ENCODE peak calls at places on chromosomes 5 and 9, in ten cellular contexts. B, T, A, W, Z, S, U, C, J and R are unnamed samples.

GRCh38 chr5:10479226-10479721 is 37.6 kb downstream of the ROPN1L start:
- DNase-seq in W (no peak), C (no peak), T (peak), Z (peak), A (no peak), U (no peak), B (peak), S (no peak), J (no peak), R (peak)

GRCh38 chr9:77170991-77171699 is 6.2 kb upstream of the VPS13A start:
- DNase-seq in J (no peak), S (no peak), Z (no peak), A (no peak), C (no peak), B (no peak), T (no peak), U (no peak), W (no peak), R (no peak)

GRCh38 chr5:147466581-147466980 is 43.3 kb downstream of the DPYSL3 start:
- DNase-seq in W (no peak), T (no peak), Z (peak), U (no peak), C (no peak), B (no peak), A (no peak), J (no peak), S (no peak), R (no peak)

GRCh38 chr5:32848681-32849080 is 137.6 kb downstream of the NPR3 start:
- DNase-seq in B (no peak), A (no peak), J (no peak), W (no peak), T (no peak), Z (peak), U (no peak), C (no peak), S (no peak), R (no peak)

GRCh38 chr5:142600611-142601360 is 85.1 kb downstream of the FGF1 start:
- DNase-seq in Z (peak), A (no peak), C (no peak), T (peak), U (no peak), W (peak), S (no peak), B (no peak), J (no peak), R (peak)

GRCh38 chr5:25688156-25688555 is 1043.4 kb upstream of the CDH10 start:
- DNase-seq in Z (no peak), S (no peak), B (no peak), T (no peak), U (no peak), C (no peak), W (no peak), A (peak), J (no peak), R (no peak)

GRCh38 chr9:123434619-123435240 is 78.7 kb downstream of the CRB2 start:
- DNase-seq in A (no peak), U (peak), Z (no peak), S (peak), J (no peak), W (no peak), B (no peak), C (no peak), T (no peak), R (no peak)

GRCh38 chr9:137387034-137387890 is 35.7 kb downstream of the EXD3 start:
- DNase-seq in B (no peak), S (no peak), A (no peak), J (peak), U (no peak), T (no peak), C (no peak), W (no peak), Z (peak), R (no peak)

GRCh38 chr9:95035846-95036245 is 281.7 kb downstream of the FANCC start:
- DNase-seq in T (no peak), Z (no peak), A (no peak), S (no peak), J (no peak), W (no peak), B (no peak), U (no peak), C (no peak), R (peak)

GRCh38 chr9:18438300-18438925 is 35.5 kb upstream of the ADAMTSL1 start:
- DNase-seq in J (no peak), C (peak), Z (peak), B (no peak), U (peak), A (no peak), S (peak), T (peak), W (peak), R (peak)

GRCh38 chr5:53482717-53483638 is 2.5 kb downstream of the FST start:
- DNase-seq in T (peak), W (peak), Z (peak), A (peak), S (peak), C (peak), U (no peak), J (no peak), B (no peak), R (no peak)

GRCh38 chr5:132490484-132491367 is at the start of gene IRF1:
- DNase-seq in C (peak), W (peak), U (peak), S (peak), Z (peak), B (no peak), J (peak), T (peak), A (peak), R (peak)

GRCh38 chr9:136208675-136209074 is 3.7 kb upstream of the LHX3 start:
- DNase-seq in B (no peak), Z (no peak), U (no peak), W (no peak), A (no peak), J (no peak), C (no peak), T (no peak), S (no peak), R (no peak)

GRCh38 chr5:73120222-73121108 is at the start of gene TMEM171:
- DNase-seq in A (no peak), U (no peak), B (no peak), J (no peak), W (no peak), C (peak), S (peak), T (peak), Z (peak), R (peak)

GRCh38 chr5:158514353-158514960 is 585.3 kb downstream of the EBF1 start:
- DNase-seq in A (no peak), C (no peak), U (no peak), W (no peak), B (peak), J (no peak), Z (peak), S (no peak), T (peak), R (no peak)

GRCh38 chr5:181088289-181088688 is 42.7 kb downstream of the OR2V1 start:
- DNase-seq in S (peak), C (no peak), U (no peak), A (peak), B (no peak), W (no peak), J (no peak), Z (no peak), T (peak), R (no peak)

GRCh38 chr5:180787025-180787424 is 15.6 kb downstream of the MGAT1 start:
- DNase-seq in T (no peak), S (peak), A (no peak), B (no peak), Z (peak), C (no peak), J (no peak), W (no peak), U (no peak), R (peak)

GRCh38 chr5:17339841-17340240 is 122.4 kb downstream of the BASP1 start:
- DNase-seq in W (no peak), C (no peak), A (no peak), T (no peak), B (no peak), S (no peak), U (no peak), Z (no peak), J (no peak), R (no peak)

GRCh38 chr5:163634061-163634460 is 128.6 kb downstream of the MAT2B start:
- DNase-seq in J (no peak), W (no peak), B (no peak), U (no peak), Z (no peak), C (no peak), A (no peak), T (no peak), S (no peak), R (no peak)

GRCh38 chr5:167128581-167128980 is 1162.9 kb upstream of the WWC1 start:
- DNase-seq in J (no peak), W (no peak), U (no peak), Z (no peak), B (no peak), A (no peak), T (no peak), C (no peak), S (no peak), R (no peak)

GRCh38 chr9:1869843-1870242 is 145.3 kb upstream of the SMARCA2 start:
- DNase-seq in T (peak), J (no peak), B (no peak), W (no peak), A (peak), U (no peak), C (no peak), S (peak), Z (peak), R (no peak)

GRCh38 chr5:173452506-173452905 is 124.3 kb upstream of the STC2 start:
- DNase-seq in W (no peak), Z (no peak), S (no peak), B (no peak), A (peak), U (no peak), C (no peak), T (no peak), J (no peak), R (no peak)

GRCh38 chr9:86983260-86984255 is 36.3 kb upstream of the GAS1 start:
- DNase-seq in S (no peak), U (no peak), A (no peak), T (peak), W (peak), B (peak), C (peak), Z (peak), J (no peak), R (no peak)

GRCh38 chr5:143581649-143582048 is 178.2 kb upstream of the NR3C1 start:
- DNase-seq in B (no peak), Z (no peak), A (no peak), J (no peak), S (no peak), W (no peak), C (no peak), U (no peak), T (no peak), R (no peak)

GRCh38 chr5:3265936-3266335 is 329.7 kb upstream of the IRX1 start:
- DNase-seq in W (no peak), S (no peak), B (no peak), A (no peak), U (no peak), Z (no peak), C (no peak), J (no peak), T (no peak), R (peak)

GRCh38 chr5:62596096-62596495 is 17.5 kb downstream of the LRRC70 start:
- DNase-seq in C (no peak), B (no peak), W (no peak), Z (no peak), J (no peak), S (no peak), A (no peak), T (peak), U (no peak), R (no peak)

GRCh38 chr9:98708103-98708932 is 417 bp downstream of the GABBR2 start:
- DNase-seq in C (no peak), Z (no peak), U (no peak), J (no peak), B (no peak), W (no peak), A (no peak), T (peak), S (no peak), R (no peak)

GRCh38 chr5:102617857-102618187 is 119.0 kb upstream of the SLCO6A1 start:
- DNase-seq in J (no peak), U (no peak), S (no peak), A (no peak), C (no peak), B (no peak), T (no peak), Z (no peak), W (no peak), R (no peak)

GRCh38 chr5:78795757-78796156 is 147.2 kb upstream of the LHFPL2 start:
- DNase-seq in S (no peak), T (peak), J (no peak), A (no peak), Z (no peak), C (no peak), U (no peak), B (no peak), W (no peak), R (peak)

GRCh38 chr9:127660886-127661285 is 45.9 kb upstream of the CFAP157 start:
- DNase-seq in T (no peak), S (no peak), C (no peak), B (no peak), J (no peak), A (no peak), W (no peak), Z (no peak), U (no peak), R (no peak)

GRCh38 chr5:129904102-129904666 is at the start of gene CHSY3:
- DNase-seq in Z (peak), A (peak), W (peak), T (peak), J (no peak), B (no peak), S (peak), U (peak), C (peak), R (peak)

GRCh38 chr5:136891601-136892000 is 526.3 kb upstream of the TRPC7 start:
- DNase-seq in W (no peak), U (no peak), Z (no peak), B (no peak), J (no peak), T (no peak), C (no peak), A (no peak), S (peak), R (no peak)

GRCh38 chr5:94890907-94891306 is 272.4 kb downstream of the SLF1 start:
- DNase-seq in Z (no peak), S (no peak), T (no peak), W (no peak), U (no peak), J (no peak), A (no peak), B (no peak), C (no peak), R (no peak)

GRCh38 chr5:36826694-36827093 is 49.9 kb upstream of the NIPBL start:
- DNase-seq in Z (no peak), J (no peak), S (no peak), B (no peak), C (no peak), U (no peak), T (no peak), W (no peak), A (no peak), R (no peak)

GRCh38 chr9:129402341-129402739 is 218.6 kb downstream of the C9orf50 start:
- DNase-seq in T (no peak), J (no peak), S (peak), B (no peak), C (peak), W (no peak), A (no peak), U (no peak), Z (peak), R (no peak)

GRCh38 chr9:71120439-71121247 is 778 bp downstream of the TRPM3 start:
- DNase-seq in A (no peak), C (no peak), S (peak), Z (no peak), W (no peak), B (no peak), U (no peak), J (no peak), T (no peak), R (no peak)
- H3K4me3 ChIP-seq in A (no peak), C (no peak), S (peak), Z (no peak), W (no peak), B (no peak), U (no peak), J (no peak), T (no peak), R (no peak)

GRCh38 chr5:64165160-64165499 is 513 bp upstream of the RNF180 start:
- DNase-seq in W (no peak), U (no peak), B (no peak), Z (no peak), J (no peak), S (no peak), C (no peak), A (no peak), T (no peak), R (no peak)

GRCh38 chr5:64161420-64161819 is 4.2 kb upstream of the RNF180 start:
- DNase-seq in W (no peak), T (no peak), U (no peak), B (no peak), S (no peak), Z (no peak), C (no peak), A (no peak), J (no peak), R (no peak)

GRCh38 chr5:64164166-64164565 is 1.5 kb upstream of the RNF180 start:
- DNase-seq in W (no peak), U (no peak), C (no peak), J (no peak), T (peak), Z (no peak), S (no peak), B (no peak), A (no peak), R (no peak)

GRCh38 chr5:64163746-64164145 is 1.9 kb upstream of the RNF180 start:
- DNase-seq in S (no peak), C (no peak), B (no peak), W (no peak), T (no peak), J (no peak), Z (no peak), A (no peak), U (no peak), R (no peak)

DNA sequence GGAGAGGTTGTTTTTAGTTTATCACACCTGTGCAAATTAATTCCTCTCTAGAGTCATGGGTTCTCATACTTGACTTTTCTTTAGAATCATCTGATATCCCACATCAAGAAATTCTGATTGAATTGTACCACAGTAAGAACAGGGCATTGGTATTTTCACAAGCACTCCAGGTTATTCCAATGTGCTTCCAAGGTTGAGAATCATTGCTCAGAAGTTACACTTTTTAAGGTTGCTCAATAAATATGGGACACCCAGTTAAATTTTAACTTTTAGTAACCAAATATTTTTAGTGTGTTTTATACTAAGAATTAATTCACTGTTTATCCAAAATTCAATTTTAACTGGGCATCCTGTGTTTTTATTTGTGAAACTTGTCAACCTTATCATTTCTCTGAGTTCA is 2.5 kb upstream of the RNF180 start:
- DNase-seq in U (no peak), Z (no peak), T (no peak), S (no peak), A (no peak), W (no peak), B (no peak), J (no peak), C (no peak), R (no peak)
- H3K4me3 ChIP-seq in U (no peak), Z (no peak), T (no peak), S (no peak), A (no peak), W (no peak), B (no peak), J (no peak), C (no peak), R (no peak)

GRCh38 chr5:88677943-88678779 is 204.8 kb downstream of the MEF2C start:
- DNase-seq in Z (no peak), A (peak), B (no peak), J (no peak), U (no peak), T (no peak), S (peak), C (no peak), W (no peak), R (no peak)

GRCh38 chr5:88675758-88676636 is 207.0 kb downstream of the MEF2C start:
- DNase-seq in S (peak), W (no peak), T (peak), Z (peak), U (no peak), B (no peak), A (peak), C (no peak), J (no peak), R (peak)

GRCh38 chr5:88675159-88675757 is 207.7 kb downstream of the MEF2C start:
- DNase-seq in U (no peak), J (no peak), A (no peak), Z (no peak), B (no peak), C (no peak), T (no peak), S (no peak), W (no peak), R (no peak)

GRCh38 chr5:88677502-88677901 is 205.5 kb downstream of the MEF2C start:
- DNase-seq in C (no peak), S (no peak), T (no peak), A (no peak), U (no peak), J (no peak), W (no peak), Z (no peak), B (no peak), R (no peak)

GRCh38 chr5:88676637-88677481 is 206.1 kb downstream of the MEF2C start:
- DNase-seq in Z (no peak), C (no peak), S (no peak), W (no peak), T (no peak), B (no peak), J (no peak), A (no peak), U (no peak), R (no peak)
- H3K4me3 ChIP-seq in Z (no peak), C (no peak), S (no peak), W (no peak), T (no peak), B (no peak), J (no peak), A (peak), U (no peak), R (peak)

DNA sequence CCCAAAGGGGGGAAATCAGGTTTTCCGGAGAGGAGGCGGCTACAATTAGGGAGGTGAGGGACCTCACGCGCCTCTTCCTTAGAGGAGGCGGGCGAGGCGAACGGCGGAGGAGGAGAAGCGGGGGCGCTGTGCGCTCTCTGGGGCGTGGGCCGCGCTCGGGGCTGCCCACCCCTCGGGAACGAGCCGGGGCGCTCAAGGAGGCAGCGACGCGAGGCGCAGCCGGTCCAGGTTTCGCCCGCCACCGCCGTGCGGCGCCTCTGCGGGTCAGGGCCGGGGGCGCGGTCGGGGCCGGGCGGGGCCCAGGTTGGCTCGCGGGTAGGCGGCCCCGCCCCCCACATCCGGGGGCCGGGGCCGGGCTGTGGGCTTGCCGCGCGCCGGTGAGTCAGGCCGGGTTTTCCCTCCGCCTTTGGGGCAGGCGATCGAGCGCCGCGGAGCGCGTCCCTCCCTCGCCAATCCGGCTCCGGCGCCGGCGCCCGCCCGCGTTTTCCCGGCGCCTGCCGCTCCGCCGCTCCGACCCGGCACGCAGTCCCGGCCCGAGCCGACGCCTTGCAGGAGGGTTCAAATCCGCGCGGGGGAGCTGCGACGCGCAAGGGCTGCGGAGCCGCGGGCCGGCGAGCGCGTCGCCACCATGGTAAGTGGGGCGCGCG is at the start of gene N4BP3:
- DNase-seq in Z (peak), W (no peak), T (peak), J (peak), U (peak), A (peak), S (peak), B (no peak), C (peak), R (peak)
- H3K4me3 ChIP-seq in Z (peak), W (peak), T (peak), J (peak), U (peak), A (no peak), S (peak), B (peak), C (peak), R (peak)

GRCh38 chr9:116087246-116087645 is 66.3 kb upstream of the PAPPA start:
- DNase-seq in A (peak), B (no peak), T (peak), J (no peak), Z (peak), S (no peak), C (peak), U (no peak), W (no peak), R (no peak)

GRCh38 chr9:116087751-116088194 is 65.8 kb upstream of the PAPPA start:
- DNase-seq in T (peak), U (no peak), C (no peak), S (no peak), Z (peak), B (no peak), J (no peak), A (no peak), W (no peak), R (peak)

GRCh38 chr9:116088396-116088795 is 65.2 kb upstream of the PAPPA start:
- DNase-seq in C (no peak), Z (no peak), B (no peak), U (no peak), T (no peak), J (no peak), A (no peak), W (no peak), S (no peak), R (no peak)

GRCh38 chr9:116094846-116095245 is 58.7 kb upstream of the PAPPA start:
- DNase-seq in C (no peak), A (no peak), U (no peak), T (peak), S (no peak), W (no peak), B (no peak), Z (no peak), J (no peak), R (no peak)

GRCh38 chr9:116090030-116090770 is 63.4 kb upstream of the PAPPA start:
- DNase-seq in S (no peak), U (no peak), J (no peak), W (no peak), T (no peak), Z (no peak), B (no peak), A (no peak), C (no peak), R (no peak)
- H3K4me3 ChIP-seq in S (no peak), U (no peak), J (no peak), W (no peak), T (no peak), Z (no peak), B (no peak), A (no peak), C (no peak), R (no peak)